ENCODE peak calls at places on chromosome 1, in six cellular contexts. G is T-helper 17 cell, U is memory B cell, X is GDM1, P is lung, Q is NCI-H510A treated with DMSO at 0.1 percent for 48 hours. O is an unnamed sample.

GRCh38 chr1:179824265-179824664 is 53.3 kb downstream of the TOR1AIP2 start:
- DNase-seq in P (no peak), U (no peak), Q (peak; percentile 68), X (no peak), G (no peak), O (no peak)

GRCh38 chr1:36161656-36162531 is 5.9 kb downstream of the MAP7D1 start:
- DNase-seq in U (peak; percentile 56), X (peak; percentile 21), G (peak; percentile 28), P (peak; percentile 75), Q (no peak), O (peak; percentile 38)

GRCh38 chr1:42148166-42148565 is 5.0 kb upstream of the GUCA2B start:
- DNase-seq in U (no peak), P (no peak), G (no peak), X (no peak), Q (no peak), O (no peak)

GRCh38 chr1:156129687-156130577 is 15.4 kb downstream of the LMNA start:
- DNase-seq in P (peak; percentile 92), Q (peak; percentile 79), X (peak; percentile 48), U (peak; percentile 83), G (no peak), O (peak; percentile 88)

GRCh38 chr1:176791911-176792310 is 328.9 kb downstream of the PAPPA2 start:
- DNase-seq in U (no peak), P (no peak), X (no peak), G (no peak), Q (no peak), O (no peak)

GRCh38 chr1:117268926-117269378 is 58.2 kb upstream of the VTCN1 start:
- DNase-seq in U (no peak), G (no peak), X (no peak), Q (no peak), P (peak; percentile 36), O (no peak)

GRCh38 chr1:245074232-245074747 is 80.5 kb upstream of the KIF26B start:
- DNase-seq in X (no peak), Q (peak; percentile 15), U (no peak), G (no peak), P (no peak), O (no peak)

GRCh38 chr1:94045465-94046056 is 75.4 kb downstream of the ABCA4 start:
- DNase-seq in G (no peak), X (no peak), P (peak; percentile 91), Q (peak; percentile 41), U (no peak), O (peak; percentile 55)

GRCh38 chr1:183139281-183139942 is 46.7 kb upstream of the LAMC2 start:
- DNase-seq in P (no peak), G (no peak), Q (no peak), U (no peak), X (no peak), O (no peak)

GRCh38 chr1:152699746-152700145 is 1.6 kb downstream of the LCE2A start:
- DNase-seq in Q (no peak), G (no peak), X (no peak), U (no peak), P (no peak), O (no peak)

GRCh38 chr1:98402860-98403259 is 258.7 kb upstream of the SNX7 start:
- DNase-seq in U (no peak), P (no peak), Q (no peak), G (no peak), X (no peak), O (no peak)